ENCODE peak calls at places on chromosomes 7 and 10, in five cellular contexts. One of them, this sample, is unnamed.
A peak's percentile ranks its signal among the peaks of the same experiment; 100 is the strongest.

GRCh38 chr10:99979066-99979685 is 30.6 kb downstream of the DNMBP start:
- DNase-seq in fibroblast of mammary gland: no peak
- DNase-seq in lower lobe of right lung: no peak
- DNase-seq in astrocyte: no peak
- DNase-seq in IMR-90: no peak
- DNase-seq in this sample: no peak

GRCh38 chr7:3068568-3068967 is 24.9 kb upstream of the CARD11 start:
- DNase-seq in lower lobe of right lung: no peak
- DNase-seq in astrocyte: no peak
- DNase-seq in fibroblast of mammary gland: peak; percentile 21
- DNase-seq in IMR-90: no peak
- DNase-seq in this sample: no peak

GRCh38 chr7:27185708-27186449 is 847 bp upstream of the HOXA11 start:
- DNase-seq in IMR-90: no peak
- DNase-seq in fibroblast of mammary gland: no peak
- DNase-seq in astrocyte: no peak
- DNase-seq in lower lobe of right lung: no peak
- DNase-seq in this sample: no peak

GRCh38 chr10:3978174-3978573 is 193.2 kb upstream of the KLF6 start:
- DNase-seq in fibroblast of mammary gland: peak; percentile 79
- DNase-seq in IMR-90: peak; percentile 74
- DNase-seq in astrocyte: peak; percentile 75
- DNase-seq in lower lobe of right lung: no peak
- DNase-seq in this sample: peak; percentile 52

GRCh38 chr10:127832456-127832855 is 60.3 kb downstream of the CLRN3 start:
- DNase-seq in IMR-90: no peak
- DNase-seq in astrocyte: no peak
- DNase-seq in fibroblast of mammary gland: no peak
- DNase-seq in lower lobe of right lung: no peak
- DNase-seq in this sample: no peak

GRCh38 chr10:126013489-126014281 is 117.3 kb downstream of the FANK1 start:
- DNase-seq in IMR-90: peak; percentile 96
- DNase-seq in lower lobe of right lung: no peak
- DNase-seq in astrocyte: peak; percentile 96
- DNase-seq in fibroblast of mammary gland: peak; percentile 92
- DNase-seq in this sample: peak; percentile 51

GRCh38 chr10:61952028-61952638 is 50.6 kb downstream of the ARID5B start:
- DNase-seq in IMR-90: no peak
- DNase-seq in astrocyte: no peak
- DNase-seq in fibroblast of mammary gland: no peak
- DNase-seq in lower lobe of right lung: no peak
- DNase-seq in this sample: no peak

GRCh38 chr7:69947998-69948397 is 349.7 kb downstream of the AUTS2 start:
- DNase-seq in fibroblast of mammary gland: no peak
- DNase-seq in astrocyte: no peak
- DNase-seq in lower lobe of right lung: no peak
- DNase-seq in IMR-90: no peak
- DNase-seq in this sample: no peak

GRCh38 chr7:29957921-29958320 is 31.7 kb downstream of the SCRN1 start:
- DNase-seq in astrocyte: no peak
- DNase-seq in IMR-90: no peak
- DNase-seq in fibroblast of mammary gland: no peak
- DNase-seq in lower lobe of right lung: no peak
- DNase-seq in this sample: no peak

GRCh38 chr10:12483996-12484944 is 134.9 kb downstream of the CAMK1D start:
- DNase-seq in astrocyte: no peak
- DNase-seq in lower lobe of right lung: no peak
- DNase-seq in fibroblast of mammary gland: no peak
- DNase-seq in IMR-90: no peak
- DNase-seq in this sample: peak; percentile 36

GRCh38 chr10:112981553-112981952 is 31.5 kb downstream of the TCF7L2 start:
- DNase-seq in fibroblast of mammary gland: no peak
- DNase-seq in astrocyte: peak; percentile 70
- DNase-seq in IMR-90: no peak
- DNase-seq in lower lobe of right lung: no peak
- DNase-seq in this sample: no peak

GRCh38 chr7:84985073-84985784 is 201.6 kb downstream of the SEMA3D start:
- DNase-seq in IMR-90: peak; percentile 15
- DNase-seq in astrocyte: peak; percentile 14
- DNase-seq in lower lobe of right lung: no peak
- DNase-seq in fibroblast of mammary gland: no peak
- DNase-seq in this sample: peak; percentile 6

GRCh38 chr10:90051474-90051873 is 350.1 kb downstream of the KIF20B start:
- DNase-seq in fibroblast of mammary gland: no peak
- DNase-seq in astrocyte: peak; percentile 28
- DNase-seq in lower lobe of right lung: no peak
- DNase-seq in IMR-90: no peak
- DNase-seq in this sample: no peak

GRCh38 chr7:26127411-26127810 is 24.6 kb upstream of the NFE2L3 start:
- DNase-seq in IMR-90: no peak
- DNase-seq in astrocyte: no peak
- DNase-seq in fibroblast of mammary gland: no peak
- DNase-seq in lower lobe of right lung: no peak
- DNase-seq in this sample: no peak

GRCh38 chr10:3636356-3637181 is 148.4 kb downstream of the KLF6 start:
- DNase-seq in astrocyte: peak; percentile 79
- DNase-seq in IMR-90: no peak
- DNase-seq in lower lobe of right lung: no peak
- DNase-seq in fibroblast of mammary gland: peak; percentile 67
- DNase-seq in this sample: peak; percentile 48

GRCh38 chr7:105154084-105154483 is 140.1 kb downstream of the KMT2E start:
- DNase-seq in astrocyte: no peak
- DNase-seq in fibroblast of mammary gland: no peak
- DNase-seq in lower lobe of right lung: no peak
- DNase-seq in IMR-90: no peak
- DNase-seq in this sample: no peak

GRCh38 chr7:41825927-41826480 is 123.1 kb upstream of the INHBA start:
- DNase-seq in astrocyte: peak; percentile 47
- DNase-seq in IMR-90: peak; percentile 28
- DNase-seq in fibroblast of mammary gland: no peak
- DNase-seq in lower lobe of right lung: no peak
- DNase-seq in this sample: peak; percentile 45

GRCh38 chr10:50604049-50604640 is 19.6 kb downstream of the SGMS1 start:
- DNase-seq in lower lobe of right lung: no peak
- DNase-seq in fibroblast of mammary gland: peak; percentile 46
- DNase-seq in IMR-90: no peak
- DNase-seq in astrocyte: no peak
- DNase-seq in this sample: peak; percentile 87

GRCh38 chr7:15602236-15602635 is 40.4 kb upstream of the AGMO start:
- DNase-seq in fibroblast of mammary gland: no peak
- DNase-seq in IMR-90: no peak
- DNase-seq in lower lobe of right lung: no peak
- DNase-seq in astrocyte: no peak
- DNase-seq in this sample: no peak

GRCh38 chr7:124857672-124858235 is 71.9 kb downstream of the POT1 start:
- DNase-seq in lower lobe of right lung: no peak
- DNase-seq in astrocyte: no peak
- DNase-seq in IMR-90: no peak
- DNase-seq in fibroblast of mammary gland: no peak
- DNase-seq in this sample: no peak

GRCh38 chr7:124856299-124856888 is 73.2 kb downstream of the POT1 start:
- DNase-seq in fibroblast of mammary gland: peak; percentile 52
- DNase-seq in IMR-90: peak; percentile 61
- DNase-seq in lower lobe of right lung: no peak
- DNase-seq in astrocyte: peak; percentile 16
- DNase-seq in this sample: peak; percentile 43
- TF ChIP-seq CTCF in fibroblast of mammary gland: peak; percentile 60
- TF ChIP-seq CTCF in IMR-90: peak; percentile 71
- TF ChIP-seq CTCF in lower lobe of right lung: peak; percentile 62
- TF ChIP-seq CTCF in astrocyte: peak; percentile 67
- TF ChIP-seq CTCF in this sample: peak; percentile 72

GRCh38 chr7:34550996-34551395 is 107.0 kb upstream of the NPSR1 start:
- DNase-seq in IMR-90: no peak
- DNase-seq in astrocyte: no peak
- DNase-seq in lower lobe of right lung: no peak
- DNase-seq in fibroblast of mammary gland: no peak
- DNase-seq in this sample: no peak

GRCh38 chr7:34558026-34558425 is 100.0 kb upstream of the NPSR1 start:
- DNase-seq in lower lobe of right lung: no peak
- DNase-seq in astrocyte: no peak
- DNase-seq in IMR-90: no peak
- DNase-seq in fibroblast of mammary gland: no peak
- DNase-seq in this sample: no peak

GRCh38 chr7:34552502-34552901 is 105.5 kb upstream of the NPSR1 start:
- DNase-seq in lower lobe of right lung: no peak
- DNase-seq in IMR-90: no peak
- DNase-seq in astrocyte: no peak
- DNase-seq in fibroblast of mammary gland: no peak
- DNase-seq in this sample: no peak
- H3K4me3 ChIP-seq in lower lobe of right lung: no peak overlapping the region
- H3K4me3 ChIP-seq in IMR-90: no peak overlapping the region
- H3K4me3 ChIP-seq in astrocyte: no peak overlapping the region
- H3K4me3 ChIP-seq in fibroblast of mammary gland: no peak overlapping the region
- H3K4me3 ChIP-seq in this sample: no peak overlapping the region

DNA sequence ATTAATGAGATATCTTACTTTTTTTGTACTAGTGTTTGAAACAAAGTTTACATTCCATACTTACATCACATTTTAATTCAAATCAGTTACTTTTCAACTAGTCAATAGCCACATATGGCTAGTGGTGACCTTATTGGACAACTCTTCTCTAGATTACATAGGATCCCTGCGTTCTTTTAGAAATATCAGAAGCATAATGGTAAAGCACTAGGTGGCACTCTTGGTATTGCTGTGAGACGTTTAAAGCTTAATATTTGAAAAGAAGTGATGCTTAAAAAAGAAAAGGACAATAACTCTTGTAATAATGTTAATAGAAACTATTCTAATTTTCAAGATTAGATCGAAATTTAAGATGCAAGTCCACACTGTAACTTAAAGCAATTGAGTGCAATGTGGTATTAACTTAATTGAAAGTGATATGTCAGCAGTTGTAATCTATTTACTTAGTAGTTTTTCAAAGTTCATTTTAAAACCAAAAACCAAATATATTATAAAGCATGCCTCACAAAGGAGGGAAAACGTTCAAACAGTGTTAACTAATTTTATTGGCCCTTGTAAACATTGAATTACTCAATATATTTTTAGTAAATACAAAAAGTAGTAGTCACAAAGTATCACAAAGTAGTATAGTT is 339.1 kb downstream of the ATRNL1 start:
- DNase-seq in astrocyte: peak; percentile 14
- DNase-seq in fibroblast of mammary gland: peak; percentile 7
- DNase-seq in lower lobe of right lung: no peak
- DNase-seq in IMR-90: peak; percentile 6
- DNase-seq in this sample: peak; percentile 0
- TF ChIP-seq CTCF in astrocyte: peak; percentile 37
- TF ChIP-seq CTCF in fibroblast of mammary gland: peak; percentile 24
- TF ChIP-seq CTCF in lower lobe of right lung: no peak
- TF ChIP-seq CTCF in IMR-90: peak; percentile 47
- TF ChIP-seq CTCF in this sample: no peak

GRCh38 chr7:132869166-132869861 is 212.6 kb downstream of the CHCHD3 start:
- DNase-seq in lower lobe of right lung: no peak
- DNase-seq in astrocyte: no peak
- DNase-seq in IMR-90: peak; percentile 6
- DNase-seq in fibroblast of mammary gland: no peak
- DNase-seq in this sample: peak; percentile 27
- H3K4me3 ChIP-seq in lower lobe of right lung: no peak overlapping the region
- H3K4me3 ChIP-seq in astrocyte: no peak overlapping the region
- H3K4me3 ChIP-seq in IMR-90: no peak overlapping the region
- H3K4me3 ChIP-seq in fibroblast of mammary gland: no peak overlapping the region
- H3K4me3 ChIP-seq in this sample: no peak overlapping the region

GRCh38 chr10:85788570-85788969 is 578.0 kb downstream of the GRID1 start:
- DNase-seq in astrocyte: no peak
- DNase-seq in lower lobe of right lung: no peak
- DNase-seq in IMR-90: no peak
- DNase-seq in fibroblast of mammary gland: no peak
- DNase-seq in this sample: no peak

GRCh38 chr10:85784792-85785191 is 581.8 kb downstream of the GRID1 start:
- DNase-seq in astrocyte: no peak
- DNase-seq in IMR-90: no peak
- DNase-seq in fibroblast of mammary gland: no peak
- DNase-seq in lower lobe of right lung: no peak
- DNase-seq in this sample: no peak

GRCh38 chr10:85787393-85787792 is 579.2 kb downstream of the GRID1 start:
- DNase-seq in fibroblast of mammary gland: no peak
- DNase-seq in astrocyte: no peak
- DNase-seq in lower lobe of right lung: no peak
- DNase-seq in IMR-90: no peak
- DNase-seq in this sample: no peak

GRCh38 chr10:85789125-85789524 is 577.5 kb downstream of the GRID1 start:
- DNase-seq in astrocyte: no peak
- DNase-seq in fibroblast of mammary gland: no peak
- DNase-seq in lower lobe of right lung: no peak
- DNase-seq in IMR-90: no peak
- DNase-seq in this sample: no peak

DNA sequence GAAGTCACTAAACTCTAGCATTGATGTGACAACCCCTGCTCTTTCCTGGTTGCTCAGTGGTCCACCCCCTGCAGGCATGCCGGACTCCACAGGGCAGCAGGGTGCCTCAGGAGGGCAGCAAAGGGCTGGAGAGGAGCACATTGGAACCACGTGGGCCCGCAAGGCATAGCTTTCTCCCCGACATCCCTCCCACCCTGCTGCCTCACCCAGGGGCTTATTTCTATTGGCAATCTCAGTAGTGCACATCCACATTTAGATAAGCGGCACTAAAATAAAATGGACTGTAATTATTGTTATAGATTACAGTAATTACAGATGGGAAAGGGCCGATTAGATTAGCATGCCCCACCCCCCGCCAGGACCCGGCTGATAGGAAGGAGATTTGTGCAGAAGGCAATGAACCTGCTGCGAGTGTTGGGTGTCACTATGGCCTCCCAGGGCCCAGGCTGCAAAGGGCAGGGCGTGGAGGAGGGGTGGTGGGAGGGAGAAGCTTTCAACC is 580.1 kb downstream of the GRID1 start:
- DNase-seq in fibroblast of mammary gland: no peak
- DNase-seq in lower lobe of right lung: no peak
- DNase-seq in IMR-90: no peak
- DNase-seq in astrocyte: no peak
- DNase-seq in this sample: no peak
- TF ChIP-seq CTCF in fibroblast of mammary gland: no peak
- TF ChIP-seq CTCF in lower lobe of right lung: no peak
- TF ChIP-seq CTCF in IMR-90: no peak
- TF ChIP-seq CTCF in astrocyte: no peak
- TF ChIP-seq CTCF in this sample: peak; percentile 2